ENCODE peak calls at places on chromosomes 6 and 20, in six cellular contexts. B is right cardiac atrium; E is CD4-positive, alpha-beta T cell; Z is heart left ventricle; U is PC-9; W is CD8-positive, alpha-beta T cell. S is an unnamed sample.

GRCh38 chr6:165834613-165835259 is 171.7 kb upstream of the PDE10A start:
- DNase-seq in E (no peak), U (no peak), B (peak; percentile 50), Z (peak; percentile 77), W (no peak), S (peak; percentile 20)

GRCh38 chr20:44031822-44032582 is 117.3 kb downstream of the TOX2 start:
- DNase-seq in B (no peak), E (no peak), W (no peak), U (no peak), Z (no peak), S (no peak)

GRCh38 chr6:36599791-36600209 is 5.6 kb downstream of the SRSF3 start:
- DNase-seq in Z (peak; percentile 47), W (peak; percentile 54), B (no peak), U (no peak), E (peak; percentile 41), S (no peak)

GRCh38 chr6:4256969-4257368 is 121.6 kb upstream of the ECI2 start:
- DNase-seq in W (no peak), U (no peak), E (no peak), Z (no peak), B (no peak), S (no peak)

GRCh38 chr6:85868685-85869084 is 226.0 kb upstream of the SYNCRIP start:
- DNase-seq in E (no peak), U (no peak), B (no peak), W (no peak), Z (no peak), S (no peak)

GRCh38 chr20:8943638-8944037 is 125.2 kb upstream of the PLCB4 start:
- DNase-seq in W (no peak), E (no peak), B (no peak), Z (no peak), U (no peak), S (no peak)

GRCh38 chr6:126919947-126920346 is 198.5 kb upstream of the RSPO3 start:
- DNase-seq in U (peak; percentile 54), W (no peak), B (no peak), E (no peak), Z (no peak), S (peak; percentile 16)

GRCh38 chr6:125245523-125246264 is 56.1 kb downstream of the HDDC2 start:
- DNase-seq in U (peak; percentile 86), B (no peak), W (no peak), E (no peak), Z (no peak), S (no peak)

GRCh38 chr20:44746367-44747165 is 901 bp downstream of the KCNK15 start:
- DNase-seq in E (no peak), U (no peak), W (no peak), Z (no peak), B (no peak), S (no peak)

GRCh38 chr6:15023448-15023847 is 222.4 kb upstream of the JARID2 start:
- DNase-seq in W (no peak), U (peak; percentile 38), Z (no peak), E (no peak), B (no peak), S (peak; percentile 3)

GRCh38 chr6:68196645-68197044 is 438.4 kb upstream of the ADGRB3 start:
- DNase-seq in W (no peak), U (no peak), E (no peak), Z (no peak), B (no peak), S (no peak)

GRCh38 chr20:48818031-48818370 is 9.8 kb downstream of the PREX1 start:
- DNase-seq in U (no peak), W (no peak), E (no peak), Z (no peak), B (no peak), S (no peak)
- H3K27ac ChIP-seq in U (no peak overlapping the region), W (peak overlapping the region; percentile 41), E (peak overlapping the region; percentile 67), Z (no peak overlapping the region), B (no peak overlapping the region), S (no peak overlapping the region)

GRCh38 chr20:3687655-3688054 is 5.8 kb upstream of the ADAM33 start:
- DNase-seq in W (no peak), Z (no peak), E (no peak), B (no peak), U (peak; percentile 33), S (no peak)

GRCh38 chr20:3690413-3690812 is 8.6 kb upstream of the ADAM33 start:
- DNase-seq in B (no peak), Z (no peak), U (no peak), E (no peak), W (no peak), S (no peak)

GRCh38 chr20:3685341-3685740 is 3.5 kb upstream of the ADAM33 start:
- DNase-seq in B (no peak), W (no peak), U (no peak), Z (no peak), E (no peak), S (no peak)

GRCh38 chr20:3689978-3690377 is 8.2 kb upstream of the ADAM33 start:
- DNase-seq in B (no peak), U (no peak), Z (no peak), E (no peak), W (no peak), S (no peak)

GRCh38 chr20:3686867-3687321 is 5.1 kb upstream of the ADAM33 start:
- DNase-seq in Z (peak; percentile 89), E (no peak), U (no peak), B (peak; percentile 89), W (no peak), S (peak; percentile 51)
- H3K27ac ChIP-seq in Z (peak overlapping the region; percentile 38), E (no peak overlapping the region), U (no peak overlapping the region), B (peak overlapping the region; percentile 85), W (no peak overlapping the region), S (no peak overlapping the region)

GRCh38 chr20:31813611-31814010 is 5.5 kb upstream of the MYLK2 start:
- DNase-seq in U (no peak), B (no peak), E (no peak), Z (no peak), W (no peak), S (no peak)

GRCh38 chr20:31811796-31812728 is 7.1 kb upstream of the MYLK2 start:
- DNase-seq in E (no peak), W (no peak), B (no peak), Z (peak; percentile 55), U (no peak), S (no peak)

GRCh38 chr20:31809656-31810055 is 9.5 kb upstream of the MYLK2 start:
- DNase-seq in E (no peak), Z (no peak), W (no peak), B (no peak), U (no peak), S (no peak)

GRCh38 chr20:31808481-31808880 is 10.7 kb upstream of the MYLK2 start:
- DNase-seq in W (no peak), U (no peak), B (no peak), E (no peak), Z (no peak), S (no peak)

GRCh38 chr20:31811198-31811597 is 8.0 kb upstream of the MYLK2 start:
- DNase-seq in E (no peak), Z (no peak), W (no peak), B (no peak), U (no peak), S (no peak)
- H3K27ac ChIP-seq in E (no peak overlapping the region), Z (peak overlapping the region; percentile 82), W (no peak overlapping the region), B (peak overlapping the region; percentile 85), U (no peak overlapping the region), S (no peak overlapping the region)

GRCh38 chr20:57441510-57442154 is 50.4 kb downstream of the RBM38 start:
- DNase-seq in B (no peak), Z (no peak), W (no peak), E (no peak), U (no peak), S (no peak)

GRCh38 chr20:57439432-57439831 is 48.2 kb downstream of the RBM38 start:
- DNase-seq in B (peak; percentile 68), W (no peak), E (no peak), U (peak; percentile 70), Z (peak; percentile 86), S (no peak)

GRCh38 chr20:57439993-57440392 is 48.8 kb downstream of the RBM38 start:
- DNase-seq in E (no peak), Z (no peak), U (no peak), W (no peak), B (no peak), S (no peak)

GRCh38 chr20:57442160-57442887 is 51.1 kb downstream of the RBM38 start:
- DNase-seq in W (no peak), Z (no peak), E (no peak), U (no peak), B (no peak), S (no peak)

GRCh38 chr20:57440678-57441509 is 49.7 kb downstream of the RBM38 start:
- DNase-seq in U (no peak), W (no peak), Z (peak; percentile 95), B (peak; percentile 91), E (no peak), S (no peak)
- H3K27ac ChIP-seq in U (no peak overlapping the region), W (no peak overlapping the region), Z (peak overlapping the region; percentile 96), B (peak overlapping the region; percentile 61), E (no peak overlapping the region), S (no peak overlapping the region)

GRCh38 chr6:115728171-115728570 is 332.5 kb downstream of the FRK start:
- DNase-seq in B (no peak), Z (no peak), U (no peak), W (no peak), E (no peak), S (no peak)

GRCh38 chr6:115733426-115733825 is 327.3 kb downstream of the FRK start:
- DNase-seq in U (no peak), Z (no peak), B (no peak), W (no peak), E (no peak), S (no peak)

DNA sequence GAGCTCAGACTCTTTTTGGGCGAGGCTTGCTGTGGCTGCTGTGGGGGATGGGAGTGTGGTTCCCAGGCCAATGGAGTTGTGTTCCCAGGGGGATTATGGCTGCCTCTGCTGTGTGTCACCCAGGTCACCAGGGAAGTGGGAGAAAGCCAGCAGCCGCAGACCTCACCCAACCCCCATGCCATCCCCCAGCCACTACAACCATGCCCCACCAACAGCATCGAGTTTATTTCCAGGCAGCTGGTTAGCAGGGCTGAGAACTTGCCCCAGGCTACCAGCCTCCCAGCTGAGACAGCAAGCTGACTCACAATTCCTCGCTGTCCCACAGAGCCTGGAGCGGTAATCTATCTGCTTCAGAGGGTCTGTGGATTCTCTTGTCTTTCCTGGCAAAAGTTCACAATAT is 331.7 kb downstream of the FRK start:
- DNase-seq in W (no peak), E (no peak), Z (no peak), B (no peak), U (no peak), S (no peak)
- H3K27ac ChIP-seq in W (no peak overlapping the region), E (no peak overlapping the region), Z (no peak overlapping the region), B (no peak overlapping the region), U (no peak overlapping the region), S (no peak overlapping the region)

GRCh38 chr6:113493991-113494390 is 363.2 kb upstream of the MARCKS start:
- DNase-seq in U (peak; percentile 99), Z (no peak), E (no peak), W (no peak), B (no peak), S (peak; percentile 77)
- H3K27ac ChIP-seq in U (peak overlapping the region; percentile 75), Z (no peak overlapping the region), E (no peak overlapping the region), W (no peak overlapping the region), B (no peak overlapping the region), S (peak overlapping the region; percentile 60)

DNA sequence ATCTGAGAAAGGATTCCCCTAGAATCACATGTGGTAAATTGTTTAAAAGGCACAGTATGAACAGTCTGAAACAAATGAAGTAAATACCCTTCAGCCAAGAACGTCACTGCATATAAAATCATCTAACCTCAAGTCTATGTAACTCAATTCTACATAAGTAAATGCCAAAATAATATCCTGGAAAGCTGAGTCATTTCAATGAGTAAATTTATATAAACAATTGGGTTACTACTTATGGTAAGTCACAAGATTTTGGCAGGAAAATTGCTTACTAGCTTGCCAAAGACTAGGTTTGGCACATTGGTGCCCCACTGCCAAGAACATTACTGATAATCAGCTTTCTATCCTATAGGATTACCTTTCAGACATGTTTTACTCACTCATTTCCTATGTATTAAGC is 8.4 kb downstream of the GMDS start:
- DNase-seq in Z (no peak), B (no peak), U (peak; percentile 68), W (no peak), E (no peak), S (peak; percentile 78)
- H3K27ac ChIP-seq in Z (no peak overlapping the region), B (no peak overlapping the region), U (no peak overlapping the region), W (no peak overlapping the region), E (no peak overlapping the region), S (peak overlapping the region; percentile 2)

S was measured in epithelial cell of prostate.